ENCODE peak calls at places on chromosomes 11 and 22, in five cellular contexts. One of them, this sample, is unnamed.

GRCh38 chr11:127074151-127074761 is 73.7 kb upstream of the KIRREL3 start:
- DNase-seq in lung microvascular endothelial cell: peak
- DNase-seq in ovary: no peak
- DNase-seq in GM04503: peak
- DNase-seq in SW 1271: no peak
- DNase-seq in this sample: no peak

GRCh38 chr22:37146507-37147180 is 3.1 kb downstream of the IL2RB start:
- DNase-seq in lung microvascular endothelial cell: no peak
- DNase-seq in ovary: no peak
- DNase-seq in GM04503: no peak
- DNase-seq in SW 1271: no peak
- DNase-seq in this sample: no peak

GRCh38 chr11:19763315-19763714 is 50.7 kb downstream of the NAV2 start:
- DNase-seq in lung microvascular endothelial cell: no peak
- DNase-seq in ovary: no peak
- DNase-seq in GM04503: no peak
- DNase-seq in SW 1271: no peak
- DNase-seq in this sample: no peak

GRCh38 chr11:48093795-48094642 is 113.7 kb downstream of the PTPRJ start:
- DNase-seq in lung microvascular endothelial cell: no peak
- DNase-seq in ovary: no peak
- DNase-seq in GM04503: no peak
- DNase-seq in SW 1271: no peak
- DNase-seq in this sample: peak

GRCh38 chr11:15072551-15073143 is 746 bp upstream of the CALCB start:
- DNase-seq in lung microvascular endothelial cell: no peak
- DNase-seq in ovary: no peak
- DNase-seq in GM04503: no peak
- DNase-seq in SW 1271: no peak
- DNase-seq in this sample: no peak

GRCh38 chr22:25509391-25509791 is 55.1 kb upstream of the GRK3 start:
- DNase-seq in lung microvascular endothelial cell: no peak
- DNase-seq in ovary: peak
- DNase-seq in GM04503: no peak
- DNase-seq in SW 1271: no peak
- DNase-seq in this sample: no peak

GRCh38 chr22:19723990-19724827 is 870 bp downstream of the GP1BB start:
- DNase-seq in lung microvascular endothelial cell: peak
- DNase-seq in ovary: no peak
- DNase-seq in GM04503: no peak
- DNase-seq in SW 1271: peak
- DNase-seq in this sample: no peak

GRCh38 chr22:33861216-33861875 is 58.9 kb downstream of the LARGE1 start:
- DNase-seq in lung microvascular endothelial cell: no peak
- DNase-seq in ovary: no peak
- DNase-seq in GM04503: no peak
- DNase-seq in SW 1271: no peak
- DNase-seq in this sample: no peak

GRCh38 chr11:27215471-27216267 is 147.3 kb downstream of the CCDC34 start:
- DNase-seq in lung microvascular endothelial cell: peak
- DNase-seq in ovary: peak
- DNase-seq in GM04503: no peak
- DNase-seq in SW 1271: no peak
- DNase-seq in this sample: no peak

GRCh38 chr11:11027271-11027670 is 169.4 kb upstream of the ZBED5 start:
- DNase-seq in lung microvascular endothelial cell: no peak
- DNase-seq in ovary: no peak
- DNase-seq in GM04503: peak
- DNase-seq in SW 1271: peak
- DNase-seq in this sample: peak

GRCh38 chr11:93844568-93844967 is 5.8 kb downstream of the VSTM5 start:
- DNase-seq in lung microvascular endothelial cell: no peak
- DNase-seq in ovary: no peak
- DNase-seq in GM04503: no peak
- DNase-seq in SW 1271: no peak
- DNase-seq in this sample: no peak

GRCh38 chr11:70364745-70365535 is 33.4 kb upstream of the CTTN start:
- DNase-seq in lung microvascular endothelial cell: no peak
- DNase-seq in ovary: no peak
- DNase-seq in GM04503: no peak
- DNase-seq in SW 1271: no peak
- DNase-seq in this sample: no peak

GRCh38 chr11:64356498-64357411 is 2.2 kb upstream of the RPS6KA4 start:
- DNase-seq in lung microvascular endothelial cell: peak
- DNase-seq in ovary: no peak
- DNase-seq in GM04503: no peak
- DNase-seq in SW 1271: peak
- DNase-seq in this sample: no peak

GRCh38 chr22:23305321-23305910 is 125.1 kb downstream of the BCR start:
- DNase-seq in lung microvascular endothelial cell: peak
- DNase-seq in ovary: peak
- DNase-seq in GM04503: no peak
- DNase-seq in SW 1271: peak
- DNase-seq in this sample: no peak

GRCh38 chr11:66317322-66317765 is 500 bp upstream of the CD248 start:
- DNase-seq in lung microvascular endothelial cell: peak
- DNase-seq in ovary: peak
- DNase-seq in GM04503: no peak
- DNase-seq in SW 1271: no peak
- DNase-seq in this sample: no peak

GRCh38 chr11:2507945-2508749 is 63.3 kb downstream of the KCNQ1 start:
- DNase-seq in lung microvascular endothelial cell: no peak
- DNase-seq in ovary: no peak
- DNase-seq in GM04503: no peak
- DNase-seq in SW 1271: no peak
- DNase-seq in this sample: no peak

GRCh38 chr11:82038151-82038550 is 695.5 kb downstream of the FAM181B start:
- DNase-seq in lung microvascular endothelial cell: no peak
- DNase-seq in ovary: no peak
- DNase-seq in GM04503: no peak
- DNase-seq in SW 1271: no peak
- DNase-seq in this sample: no peak

GRCh38 chr11:60859616-60860250 is 4.0 kb upstream of the PTGDR2 start:
- DNase-seq in lung microvascular endothelial cell: no peak
- DNase-seq in ovary: no peak
- DNase-seq in GM04503: no peak
- DNase-seq in SW 1271: no peak
- DNase-seq in this sample: peak

GRCh38 chr22:37517826-37518450 is 1.3 kb downstream of the CARD10 start:
- DNase-seq in lung microvascular endothelial cell: no peak
- DNase-seq in ovary: no peak
- DNase-seq in GM04503: no peak
- DNase-seq in SW 1271: no peak
- DNase-seq in this sample: no peak

GRCh38 chr11:61844909-61845565 is 16.9 kb downstream of the FADS2 start:
- DNase-seq in lung microvascular endothelial cell: no peak
- DNase-seq in ovary: no peak
- DNase-seq in GM04503: no peak
- DNase-seq in SW 1271: no peak
- DNase-seq in this sample: no peak

GRCh38 chr11:128610765-128611617 is 23.6 kb upstream of the ETS1 start:
- DNase-seq in lung microvascular endothelial cell: peak
- DNase-seq in ovary: no peak
- DNase-seq in GM04503: no peak
- DNase-seq in SW 1271: no peak
- DNase-seq in this sample: no peak

GRCh38 chr11:112396092-112396491 is 135.4 kb upstream of the PLET1 start:
- DNase-seq in lung microvascular endothelial cell: no peak
- DNase-seq in ovary: no peak
- DNase-seq in GM04503: no peak
- DNase-seq in SW 1271: no peak
- DNase-seq in this sample: no peak

GRCh38 chr11:124315052-124315451 is 1.3 kb upstream of the OR8D1 start:
- DNase-seq in lung microvascular endothelial cell: no peak
- DNase-seq in ovary: no peak
- DNase-seq in GM04503: no peak
- DNase-seq in SW 1271: peak
- DNase-seq in this sample: no peak

GRCh38 chr22:27670701-27671412 is 130.7 kb downstream of the MN1 start:
- DNase-seq in lung microvascular endothelial cell: peak
- DNase-seq in ovary: no peak
- DNase-seq in GM04503: no peak
- DNase-seq in SW 1271: peak
- DNase-seq in this sample: no peak

GRCh38 chr11:106786251-106786650 is 232.0 kb downstream of the GUCY1A2 start:
- DNase-seq in lung microvascular endothelial cell: no peak
- DNase-seq in ovary: no peak
- DNase-seq in GM04503: peak
- DNase-seq in SW 1271: no peak
- DNase-seq in this sample: no peak

GRCh38 chr22:49657275-49657973 is 170.2 kb downstream of the BRD1 start:
- DNase-seq in lung microvascular endothelial cell: peak
- DNase-seq in ovary: no peak
- DNase-seq in GM04503: no peak
- DNase-seq in SW 1271: no peak
- DNase-seq in this sample: no peak

GRCh38 chr22:21984793-21985192 is 2.2 kb upstream of the TOP3B start:
- DNase-seq in lung microvascular endothelial cell: peak
- DNase-seq in ovary: no peak
- DNase-seq in GM04503: no peak
- DNase-seq in SW 1271: no peak
- DNase-seq in this sample: peak

This sample was measured in foreskin melanocyte.